ENCODE peak calls at places on chromosome 21, in eight cellular contexts. One of them, this sample, is unnamed.

GRCh38 chr21:34018910-34019309 is 54.5 kb upstream of the MRPS6 start:
- ATAC-seq in IMR-90: no peak
- ATAC-seq in K562: no peak
- ATAC-seq in GM12878: peak; percentile 42
- ATAC-seq in HepG2: no peak
- ATAC-seq in body of pancreas: no peak
- ATAC-seq in upper lobe of left lung: no peak
- ATAC-seq in HCT116: no peak
- ATAC-seq in this sample: no peak

GRCh38 chr21:9755611-9756010 is 765.8 kb upstream of the TPTE start:
- ATAC-seq in GM12878: no peak
- ATAC-seq in K562: no peak
- ATAC-seq in IMR-90: no peak
- ATAC-seq in HepG2: no peak
- ATAC-seq in upper lobe of left lung: no peak
- ATAC-seq in HCT116: no peak
- ATAC-seq in body of pancreas: no peak
- ATAC-seq in this sample: no peak

GRCh38 chr21:38123626-38124025 is 133.2 kb upstream of the KCNJ15 start:
- ATAC-seq in GM12878: no peak
- ATAC-seq in HCT116: no peak
- ATAC-seq in IMR-90: no peak
- ATAC-seq in HepG2: no peak
- ATAC-seq in upper lobe of left lung: no peak
- ATAC-seq in K562: no peak
- ATAC-seq in body of pancreas: no peak
- ATAC-seq in this sample: no peak

GRCh38 chr21:14886001-14886400 is 178.8 kb downstream of the NRIP1 start:
- ATAC-seq in HepG2: no peak
- ATAC-seq in IMR-90: no peak
- ATAC-seq in HCT116: no peak
- ATAC-seq in GM12878: no peak
- ATAC-seq in body of pancreas: no peak
- ATAC-seq in K562: no peak
- ATAC-seq in upper lobe of left lung: no peak
- ATAC-seq in this sample: no peak

GRCh38 chr21:34722684-34723300 is 54.0 kb downstream of the CLIC6 start:
- ATAC-seq in body of pancreas: no peak
- ATAC-seq in HCT116: peak; percentile 86
- ATAC-seq in GM12878: peak; percentile 66
- ATAC-seq in HepG2: peak; percentile 84
- ATAC-seq in IMR-90: no peak
- ATAC-seq in K562: peak; percentile 82
- ATAC-seq in upper lobe of left lung: no peak
- ATAC-seq in this sample: no peak

GRCh38 chr21:43921979-43922945 is 57.2 kb downstream of the AGPAT3 start:
- ATAC-seq in HepG2: no peak
- ATAC-seq in HCT116: no peak
- ATAC-seq in IMR-90: no peak
- ATAC-seq in K562: peak; percentile 83
- ATAC-seq in GM12878: peak; percentile 61
- ATAC-seq in upper lobe of left lung: no peak
- ATAC-seq in body of pancreas: no peak
- ATAC-seq in this sample: peak; percentile 13

GRCh38 chr21:22791986-22792560 is 1793.9 kb downstream of the NCAM2 start:
- ATAC-seq in body of pancreas: no peak
- ATAC-seq in GM12878: no peak
- ATAC-seq in HCT116: no peak
- ATAC-seq in IMR-90: no peak
- ATAC-seq in upper lobe of left lung: no peak
- ATAC-seq in K562: peak; percentile 66
- ATAC-seq in HepG2: no peak
- ATAC-seq in this sample: no peak

GRCh38 chr21:15414057-15414456 is 315.7 kb upstream of the USP25 start:
- ATAC-seq in K562: no peak
- ATAC-seq in body of pancreas: no peak
- ATAC-seq in IMR-90: no peak
- ATAC-seq in GM12878: peak; percentile 70
- ATAC-seq in upper lobe of left lung: no peak
- ATAC-seq in HepG2: no peak
- ATAC-seq in HCT116: no peak
- ATAC-seq in this sample: no peak

GRCh38 chr21:14086553-14086952 is 124.2 kb downstream of the LIPI start:
- ATAC-seq in K562: no peak
- ATAC-seq in IMR-90: no peak
- ATAC-seq in GM12878: peak; percentile 83
- ATAC-seq in upper lobe of left lung: no peak
- ATAC-seq in body of pancreas: no peak
- ATAC-seq in HepG2: no peak
- ATAC-seq in HCT116: no peak
- ATAC-seq in this sample: no peak

GRCh38 chr21:15688809-15689208 is 41.0 kb upstream of the USP25 start:
- ATAC-seq in HCT116: no peak
- ATAC-seq in IMR-90: no peak
- ATAC-seq in body of pancreas: no peak
- ATAC-seq in GM12878: no peak
- ATAC-seq in HepG2: no peak
- ATAC-seq in upper lobe of left lung: no peak
- ATAC-seq in K562: no peak
- ATAC-seq in this sample: no peak

GRCh38 chr21:32298658-32299081 is at the start of gene MRAP:
- ATAC-seq in K562: peak; percentile 74
- ATAC-seq in IMR-90: no peak
- ATAC-seq in HCT116: no peak
- ATAC-seq in HepG2: peak; percentile 81
- ATAC-seq in GM12878: no peak
- ATAC-seq in upper lobe of left lung: peak; percentile 43
- ATAC-seq in body of pancreas: no peak
- ATAC-seq in this sample: no peak

GRCh38 chr21:33731447-33731846 is 89.1 kb downstream of the ITSN1 start:
- ATAC-seq in GM12878: no peak
- ATAC-seq in body of pancreas: no peak
- ATAC-seq in IMR-90: no peak
- ATAC-seq in HepG2: no peak
- ATAC-seq in upper lobe of left lung: no peak
- ATAC-seq in HCT116: no peak
- ATAC-seq in K562: no peak
- ATAC-seq in this sample: no peak

GRCh38 chr21:31180256-31181088 is 142.2 kb upstream of the KRTAP19-8 start:
- ATAC-seq in HepG2: peak; percentile 70
- ATAC-seq in IMR-90: peak; percentile 82
- ATAC-seq in HCT116: peak; percentile 63
- ATAC-seq in body of pancreas: no peak
- ATAC-seq in upper lobe of left lung: no peak
- ATAC-seq in GM12878: peak; percentile 65
- ATAC-seq in K562: peak; percentile 83
- ATAC-seq in this sample: no peak

GRCh38 chr21:14877581-14878228 is 187.1 kb downstream of the NRIP1 start:
- ATAC-seq in K562: no peak
- ATAC-seq in body of pancreas: peak; percentile 58
- ATAC-seq in HCT116: peak; percentile 58
- ATAC-seq in GM12878: peak; percentile 61
- ATAC-seq in upper lobe of left lung: no peak
- ATAC-seq in IMR-90: peak; percentile 45
- ATAC-seq in HepG2: peak; percentile 70
- ATAC-seq in this sample: peak; percentile 24

GRCh38 chr21:39568380-39568779 is 44.4 kb upstream of the B3GALT5 start:
- ATAC-seq in upper lobe of left lung: no peak
- ATAC-seq in IMR-90: no peak
- ATAC-seq in HCT116: no peak
- ATAC-seq in body of pancreas: no peak
- ATAC-seq in K562: no peak
- ATAC-seq in GM12878: no peak
- ATAC-seq in HepG2: no peak
- ATAC-seq in this sample: no peak
- TF ChIP-seq CTCF in upper lobe of left lung: no peak
- TF ChIP-seq CTCF in IMR-90: no peak
- TF ChIP-seq CTCF in HCT116: no peak
- TF ChIP-seq CTCF in body of pancreas: no peak
- TF ChIP-seq CTCF in K562: no peak
- TF ChIP-seq CTCF in GM12878: no peak
- TF ChIP-seq CTCF in HepG2: no peak
- TF ChIP-seq CTCF in this sample: no peak

GRCh38 chr21:42190492-42190875 is 28.5 kb upstream of the ABCG1 start:
- ATAC-seq in HCT116: no peak
- ATAC-seq in HepG2: no peak
- ATAC-seq in IMR-90: no peak
- ATAC-seq in body of pancreas: no peak
- ATAC-seq in GM12878: no peak
- ATAC-seq in upper lobe of left lung: no peak
- ATAC-seq in K562: no peak
- ATAC-seq in this sample: no peak

GRCh38 chr21:42186591-42186990 is 32.3 kb upstream of the ABCG1 start:
- ATAC-seq in HepG2: no peak
- ATAC-seq in GM12878: no peak
- ATAC-seq in K562: no peak
- ATAC-seq in HCT116: no peak
- ATAC-seq in IMR-90: no peak
- ATAC-seq in upper lobe of left lung: no peak
- ATAC-seq in body of pancreas: no peak
- ATAC-seq in this sample: no peak

GRCh38 chr21:42188663-42189062 is 30.3 kb upstream of the ABCG1 start:
- ATAC-seq in IMR-90: no peak
- ATAC-seq in K562: no peak
- ATAC-seq in HepG2: no peak
- ATAC-seq in GM12878: no peak
- ATAC-seq in HCT116: no peak
- ATAC-seq in body of pancreas: no peak
- ATAC-seq in upper lobe of left lung: no peak
- ATAC-seq in this sample: no peak

GRCh38 chr21:42189860-42190491 is 29.0 kb upstream of the ABCG1 start:
- ATAC-seq in HepG2: no peak
- ATAC-seq in GM12878: no peak
- ATAC-seq in body of pancreas: no peak
- ATAC-seq in IMR-90: no peak
- ATAC-seq in K562: no peak
- ATAC-seq in HCT116: no peak
- ATAC-seq in upper lobe of left lung: no peak
- ATAC-seq in this sample: no peak

GRCh38 chr21:42187976-42188653 is 30.8 kb upstream of the ABCG1 start:
- ATAC-seq in body of pancreas: no peak
- ATAC-seq in upper lobe of left lung: peak; percentile 77
- ATAC-seq in IMR-90: no peak
- ATAC-seq in GM12878: peak; percentile 99
- ATAC-seq in K562: no peak
- ATAC-seq in HCT116: no peak
- ATAC-seq in HepG2: no peak
- ATAC-seq in this sample: peak; percentile 70
- TF ChIP-seq POLR2A in body of pancreas: no peak
- TF ChIP-seq POLR2A in upper lobe of left lung: peak; percentile 18
- TF ChIP-seq POLR2A in IMR-90: no peak
- TF ChIP-seq POLR2A in GM12878: peak; percentile 72
- TF ChIP-seq POLR2A in K562: no peak
- TF ChIP-seq POLR2A in HCT116: no peak
- TF ChIP-seq POLR2A in HepG2: no peak
- TF ChIP-seq POLR2A in this sample: no peak

GRCh38 chr21:42745511-42746239 is 92.3 kb downstream of the PDE9A start:
- ATAC-seq in IMR-90: no peak
- ATAC-seq in GM12878: no peak
- ATAC-seq in K562: no peak
- ATAC-seq in upper lobe of left lung: peak; percentile 28
- ATAC-seq in body of pancreas: no peak
- ATAC-seq in HCT116: no peak
- ATAC-seq in HepG2: no peak
- ATAC-seq in this sample: no peak

GRCh38 chr21:42746240-42746592 is 92.8 kb downstream of the PDE9A start:
- ATAC-seq in K562: no peak
- ATAC-seq in HCT116: no peak
- ATAC-seq in body of pancreas: no peak
- ATAC-seq in IMR-90: no peak
- ATAC-seq in GM12878: no peak
- ATAC-seq in upper lobe of left lung: no peak
- ATAC-seq in HepG2: no peak
- ATAC-seq in this sample: no peak

GRCh38 chr21:42746593-42747266 is 93.3 kb downstream of the PDE9A start:
- ATAC-seq in K562: no peak
- ATAC-seq in HCT116: no peak
- ATAC-seq in GM12878: no peak
- ATAC-seq in HepG2: no peak
- ATAC-seq in upper lobe of left lung: peak; percentile 41
- ATAC-seq in IMR-90: no peak
- ATAC-seq in body of pancreas: no peak
- ATAC-seq in this sample: no peak

GRCh38 chr21:42747267-42747701 is 93.9 kb downstream of the PDE9A start:
- ATAC-seq in HCT116: no peak
- ATAC-seq in K562: no peak
- ATAC-seq in upper lobe of left lung: peak; percentile 26
- ATAC-seq in IMR-90: no peak
- ATAC-seq in GM12878: no peak
- ATAC-seq in HepG2: peak; percentile 28
- ATAC-seq in body of pancreas: no peak
- ATAC-seq in this sample: no peak

DNA sequence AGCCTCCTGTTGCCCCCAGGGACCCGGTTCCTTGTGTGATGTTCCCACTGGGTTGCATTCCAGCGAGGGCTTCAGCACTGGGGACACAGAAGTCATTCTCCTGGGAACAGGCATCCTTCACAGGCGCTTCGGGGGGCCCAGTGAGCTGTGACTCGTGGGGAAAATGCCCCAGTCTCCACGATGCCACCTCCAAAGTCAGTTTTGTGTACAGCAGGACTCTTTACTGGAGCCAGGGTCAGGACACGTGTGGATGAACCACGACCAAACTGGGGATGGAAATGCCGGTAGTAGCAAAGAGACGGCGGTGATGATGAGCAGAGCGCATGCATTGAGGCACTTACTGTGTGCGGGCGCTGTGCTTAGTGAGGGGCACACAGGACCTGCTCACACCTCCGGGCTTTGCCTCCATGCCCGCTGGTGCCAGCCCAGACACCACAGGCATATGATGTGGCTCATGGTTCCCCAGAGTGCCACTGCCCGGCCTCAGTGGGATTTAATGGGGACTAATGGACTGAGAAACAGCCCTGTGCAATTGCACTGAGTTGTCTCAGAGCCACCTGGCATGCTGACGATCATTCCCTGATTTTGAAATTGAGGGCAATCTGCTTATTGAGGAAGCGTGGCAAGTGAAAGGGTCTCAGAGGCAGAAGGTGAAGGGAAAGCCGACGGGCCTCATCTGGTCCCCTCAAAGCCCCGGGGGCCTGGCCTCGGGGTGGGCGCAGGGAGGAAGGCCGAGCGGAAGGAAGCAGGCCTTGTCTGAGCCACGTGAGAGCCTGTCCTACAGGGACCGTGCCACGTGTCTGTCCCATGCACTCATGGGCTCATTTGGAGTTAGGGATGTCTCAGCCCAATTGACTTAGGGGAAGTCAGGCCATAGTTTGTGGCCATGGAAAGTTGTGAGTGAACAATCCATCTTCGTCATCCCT is 91.4 kb downstream of the PDE9A start:
- ATAC-seq in HCT116: no peak
- ATAC-seq in K562: no peak
- ATAC-seq in GM12878: no peak
- ATAC-seq in body of pancreas: no peak
- ATAC-seq in IMR-90: no peak
- ATAC-seq in HepG2: no peak
- ATAC-seq in upper lobe of left lung: no peak
- ATAC-seq in this sample: no peak
- H3K4me3 ChIP-seq in HCT116: no peak overlapping the region
- H3K4me3 ChIP-seq in K562: no peak overlapping the region
- H3K4me3 ChIP-seq in GM12878: no peak overlapping the region
- H3K4me3 ChIP-seq in body of pancreas: no peak overlapping the region
- H3K4me3 ChIP-seq in IMR-90: no peak overlapping the region
- H3K4me3 ChIP-seq in HepG2: no peak overlapping the region
- H3K4me3 ChIP-seq in upper lobe of left lung: no peak overlapping the region
- H3K4me3 ChIP-seq in this sample: no peak overlapping the region

GRCh38 chr21:37079211-37079824 is 6.3 kb downstream of the TTC3 start:
- ATAC-seq in body of pancreas: no peak
- ATAC-seq in upper lobe of left lung: no peak
- ATAC-seq in HCT116: peak; percentile 86
- ATAC-seq in HepG2: peak; percentile 56
- ATAC-seq in IMR-90: no peak
- ATAC-seq in K562: peak; percentile 82
- ATAC-seq in GM12878: peak; percentile 68
- ATAC-seq in this sample: no peak
- TF ChIP-seq CTCF in body of pancreas: no peak
- TF ChIP-seq CTCF in upper lobe of left lung: no peak
- TF ChIP-seq CTCF in HCT116: peak; percentile 39
- TF ChIP-seq CTCF in HepG2: peak; percentile 41
- TF ChIP-seq CTCF in IMR-90: no peak
- TF ChIP-seq CTCF in K562: peak; percentile 56
- TF ChIP-seq CTCF in GM12878: peak; percentile 26
- TF ChIP-seq CTCF in this sample: no peak

This sample was measured in gastroesophageal sphincter.